ENCODE peak calls at places on chromosome 7, in ten cellular contexts. One of them, this sample, is unnamed.

GRCh38 chr7:34087892-34088891 is 182.9 kb downstream of the BMPER start:
- DNase-seq in Peyer's patch: no peak
- DNase-seq in T-helper 2 cell: no peak
- DNase-seq in brain microvascular endothelial cell: peak
- DNase-seq in HFF-Myc: no peak
- DNase-seq in HEK293T: peak
- DNase-seq in fibroblast of pulmonary artery: peak
- DNase-seq in HCEC 1CT: peak
- DNase-seq in naive thymus-derived CD8-positive, alpha-beta T cell: no peak
- DNase-seq in SHP77: peak
- DNase-seq in this sample: no peak

GRCh38 chr7:32453286-32454011 is 36.7 kb downstream of the LSM5 start:
- DNase-seq in Peyer's patch: no peak
- DNase-seq in T-helper 2 cell: no peak
- DNase-seq in brain microvascular endothelial cell: no peak
- DNase-seq in HFF-Myc: no peak
- DNase-seq in HEK293T: no peak
- DNase-seq in fibroblast of pulmonary artery: no peak
- DNase-seq in HCEC 1CT: no peak
- DNase-seq in naive thymus-derived CD8-positive, alpha-beta T cell: no peak
- DNase-seq in SHP77: no peak
- DNase-seq in this sample: no peak

GRCh38 chr7:625376-625971 is 101.0 kb upstream of the DNAAF5 start:
- DNase-seq in Peyer's patch: no peak
- DNase-seq in T-helper 2 cell: no peak
- DNase-seq in brain microvascular endothelial cell: no peak
- DNase-seq in HFF-Myc: no peak
- DNase-seq in HEK293T: no peak
- DNase-seq in fibroblast of pulmonary artery: no peak
- DNase-seq in HCEC 1CT: no peak
- DNase-seq in naive thymus-derived CD8-positive, alpha-beta T cell: no peak
- DNase-seq in SHP77: no peak
- DNase-seq in this sample: no peak

GRCh38 chr7:73968511-73968910 is 59.5 kb upstream of the ELN start:
- DNase-seq in Peyer's patch: no peak
- DNase-seq in T-helper 2 cell: no peak
- DNase-seq in brain microvascular endothelial cell: no peak
- DNase-seq in HFF-Myc: no peak
- DNase-seq in HEK293T: no peak
- DNase-seq in fibroblast of pulmonary artery: no peak
- DNase-seq in HCEC 1CT: no peak
- DNase-seq in naive thymus-derived CD8-positive, alpha-beta T cell: no peak
- DNase-seq in SHP77: no peak
- DNase-seq in this sample: no peak

GRCh38 chr7:20598479-20599419 is 16.7 kb upstream of the ABCB5 start:
- DNase-seq in Peyer's patch: no peak
- DNase-seq in T-helper 2 cell: no peak
- DNase-seq in brain microvascular endothelial cell: peak
- DNase-seq in HFF-Myc: peak
- DNase-seq in HEK293T: peak
- DNase-seq in fibroblast of pulmonary artery: peak
- DNase-seq in HCEC 1CT: peak
- DNase-seq in naive thymus-derived CD8-positive, alpha-beta T cell: no peak
- DNase-seq in SHP77: peak
- DNase-seq in this sample: no peak

GRCh38 chr7:103613655-103614642 is 167.9 kb upstream of the SLC26A5 start:
- DNase-seq in Peyer's patch: no peak
- DNase-seq in T-helper 2 cell: no peak
- DNase-seq in brain microvascular endothelial cell: peak
- DNase-seq in HFF-Myc: no peak
- DNase-seq in HEK293T: no peak
- DNase-seq in fibroblast of pulmonary artery: no peak
- DNase-seq in HCEC 1CT: peak
- DNase-seq in naive thymus-derived CD8-positive, alpha-beta T cell: no peak
- DNase-seq in SHP77: peak
- DNase-seq in this sample: no peak

GRCh38 chr7:75962607-75963382 is 31.6 kb downstream of the TMEM120A start:
- DNase-seq in Peyer's patch: no peak
- DNase-seq in T-helper 2 cell: no peak
- DNase-seq in brain microvascular endothelial cell: peak
- DNase-seq in HFF-Myc: no peak
- DNase-seq in HEK293T: no peak
- DNase-seq in fibroblast of pulmonary artery: peak
- DNase-seq in HCEC 1CT: no peak
- DNase-seq in naive thymus-derived CD8-positive, alpha-beta T cell: no peak
- DNase-seq in SHP77: no peak
- DNase-seq in this sample: no peak

GRCh38 chr7:159036916-159037605 is 107.6 kb downstream of the VIPR2 start:
- DNase-seq in Peyer's patch: peak
- DNase-seq in T-helper 2 cell: no peak
- DNase-seq in brain microvascular endothelial cell: no peak
- DNase-seq in HFF-Myc: no peak
- DNase-seq in HEK293T: no peak
- DNase-seq in fibroblast of pulmonary artery: no peak
- DNase-seq in HCEC 1CT: no peak
- DNase-seq in naive thymus-derived CD8-positive, alpha-beta T cell: no peak
- DNase-seq in SHP77: peak
- DNase-seq in this sample: no peak

GRCh38 chr7:102264367-102264891 is 22.2 kb upstream of the SH2B2 start:
- DNase-seq in Peyer's patch: no peak
- DNase-seq in T-helper 2 cell: no peak
- DNase-seq in brain microvascular endothelial cell: no peak
- DNase-seq in HFF-Myc: peak
- DNase-seq in HEK293T: no peak
- DNase-seq in fibroblast of pulmonary artery: peak
- DNase-seq in HCEC 1CT: no peak
- DNase-seq in naive thymus-derived CD8-positive, alpha-beta T cell: no peak
- DNase-seq in SHP77: no peak
- DNase-seq in this sample: no peak

GRCh38 chr7:137245890-137246289 is 97.6 kb downstream of the PTN start:
- DNase-seq in Peyer's patch: no peak
- DNase-seq in T-helper 2 cell: no peak
- DNase-seq in brain microvascular endothelial cell: peak
- DNase-seq in HFF-Myc: no peak
- DNase-seq in HEK293T: no peak
- DNase-seq in fibroblast of pulmonary artery: no peak
- DNase-seq in HCEC 1CT: no peak
- DNase-seq in naive thymus-derived CD8-positive, alpha-beta T cell: no peak
- DNase-seq in SHP77: no peak
- DNase-seq in this sample: no peak

GRCh38 chr7:139051655-139052054 is 15.8 kb upstream of the ZC3HAV1L start:
- DNase-seq in Peyer's patch: no peak
- DNase-seq in T-helper 2 cell: no peak
- DNase-seq in brain microvascular endothelial cell: no peak
- DNase-seq in HFF-Myc: no peak
- DNase-seq in HEK293T: no peak
- DNase-seq in fibroblast of pulmonary artery: no peak
- DNase-seq in HCEC 1CT: no peak
- DNase-seq in naive thymus-derived CD8-positive, alpha-beta T cell: no peak
- DNase-seq in SHP77: no peak
- DNase-seq in this sample: no peak

GRCh38 chr7:142796501-142797341 is 26.0 kb downstream of the PRSS2 start:
- DNase-seq in Peyer's patch: peak
- DNase-seq in T-helper 2 cell: no peak
- DNase-seq in brain microvascular endothelial cell: peak
- DNase-seq in HFF-Myc: no peak
- DNase-seq in HEK293T: no peak
- DNase-seq in fibroblast of pulmonary artery: no peak
- DNase-seq in HCEC 1CT: no peak
- DNase-seq in naive thymus-derived CD8-positive, alpha-beta T cell: no peak
- DNase-seq in SHP77: no peak
- DNase-seq in this sample: no peak

GRCh38 chr7:134433430-134433829 is 25.5 kb downstream of the AKR1B1 start:
- DNase-seq in Peyer's patch: no peak
- DNase-seq in T-helper 2 cell: no peak
- DNase-seq in brain microvascular endothelial cell: no peak
- DNase-seq in HFF-Myc: no peak
- DNase-seq in HEK293T: no peak
- DNase-seq in fibroblast of pulmonary artery: no peak
- DNase-seq in HCEC 1CT: no peak
- DNase-seq in naive thymus-derived CD8-positive, alpha-beta T cell: no peak
- DNase-seq in SHP77: no peak
- DNase-seq in this sample: no peak

GRCh38 chr7:145105561-145105960 is 269.7 kb upstream of the TPK1 start:
- DNase-seq in Peyer's patch: no peak
- DNase-seq in T-helper 2 cell: no peak
- DNase-seq in brain microvascular endothelial cell: no peak
- DNase-seq in HFF-Myc: no peak
- DNase-seq in HEK293T: no peak
- DNase-seq in fibroblast of pulmonary artery: no peak
- DNase-seq in HCEC 1CT: no peak
- DNase-seq in naive thymus-derived CD8-positive, alpha-beta T cell: no peak
- DNase-seq in SHP77: no peak
- DNase-seq in this sample: no peak

GRCh38 chr7:112938895-112939588 is 147.6 kb downstream of the GPR85 start:
- DNase-seq in Peyer's patch: no peak
- DNase-seq in T-helper 2 cell: no peak
- DNase-seq in brain microvascular endothelial cell: peak
- DNase-seq in HFF-Myc: no peak
- DNase-seq in HEK293T: peak
- DNase-seq in fibroblast of pulmonary artery: peak
- DNase-seq in HCEC 1CT: peak
- DNase-seq in naive thymus-derived CD8-positive, alpha-beta T cell: peak
- DNase-seq in SHP77: no peak
- DNase-seq in this sample: peak

GRCh38 chr7:135300913-135301765 is 67.5 kb downstream of the STRA8 start:
- DNase-seq in Peyer's patch: no peak
- DNase-seq in T-helper 2 cell: no peak
- DNase-seq in brain microvascular endothelial cell: no peak
- DNase-seq in HFF-Myc: no peak
- DNase-seq in HEK293T: no peak
- DNase-seq in fibroblast of pulmonary artery: peak
- DNase-seq in HCEC 1CT: peak
- DNase-seq in naive thymus-derived CD8-positive, alpha-beta T cell: no peak
- DNase-seq in SHP77: no peak
- DNase-seq in this sample: no peak

GRCh38 chr7:99842926-99843325 is 15.1 kb downstream of the CYP3A43 start:
- DNase-seq in Peyer's patch: no peak
- DNase-seq in T-helper 2 cell: no peak
- DNase-seq in brain microvascular endothelial cell: no peak
- DNase-seq in HFF-Myc: no peak
- DNase-seq in HEK293T: no peak
- DNase-seq in fibroblast of pulmonary artery: no peak
- DNase-seq in HCEC 1CT: no peak
- DNase-seq in naive thymus-derived CD8-positive, alpha-beta T cell: no peak
- DNase-seq in SHP77: no peak
- DNase-seq in this sample: no peak

GRCh38 chr7:104341545-104341944 is 13.1 kb downstream of the LHFPL3 start:
- DNase-seq in Peyer's patch: no peak
- DNase-seq in T-helper 2 cell: no peak
- DNase-seq in brain microvascular endothelial cell: no peak
- DNase-seq in HFF-Myc: no peak
- DNase-seq in HEK293T: peak
- DNase-seq in fibroblast of pulmonary artery: no peak
- DNase-seq in HCEC 1CT: no peak
- DNase-seq in naive thymus-derived CD8-positive, alpha-beta T cell: no peak
- DNase-seq in SHP77: peak
- DNase-seq in this sample: no peak

GRCh38 chr7:36160313-36160712 is 7.3 kb downstream of the EEPD1 start:
- DNase-seq in Peyer's patch: no peak
- DNase-seq in T-helper 2 cell: no peak
- DNase-seq in brain microvascular endothelial cell: no peak
- DNase-seq in HFF-Myc: no peak
- DNase-seq in HEK293T: no peak
- DNase-seq in fibroblast of pulmonary artery: no peak
- DNase-seq in HCEC 1CT: no peak
- DNase-seq in naive thymus-derived CD8-positive, alpha-beta T cell: no peak
- DNase-seq in SHP77: no peak
- DNase-seq in this sample: no peak

GRCh38 chr7:118245267-118246040 is 20.9 kb downstream of the ANKRD7 start:
- DNase-seq in Peyer's patch: no peak
- DNase-seq in T-helper 2 cell: no peak
- DNase-seq in brain microvascular endothelial cell: no peak
- DNase-seq in HFF-Myc: no peak
- DNase-seq in HEK293T: no peak
- DNase-seq in fibroblast of pulmonary artery: no peak
- DNase-seq in HCEC 1CT: no peak
- DNase-seq in naive thymus-derived CD8-positive, alpha-beta T cell: no peak
- DNase-seq in SHP77: no peak
- DNase-seq in this sample: no peak

GRCh38 chr7:64888901-64889685 is 14.0 kb upstream of the ZNF273 start:
- DNase-seq in Peyer's patch: no peak
- DNase-seq in T-helper 2 cell: no peak
- DNase-seq in brain microvascular endothelial cell: no peak
- DNase-seq in HFF-Myc: no peak
- DNase-seq in HEK293T: no peak
- DNase-seq in fibroblast of pulmonary artery: no peak
- DNase-seq in HCEC 1CT: no peak
- DNase-seq in naive thymus-derived CD8-positive, alpha-beta T cell: no peak
- DNase-seq in SHP77: no peak
- DNase-seq in this sample: peak

This sample was measured in tibial nerve.